ENCODE peak calls at places on chromosome 18, in nine cellular contexts. P is lung; B is IMR-90; Y is activated T-helper 9 cell treated with anti-CD3 and anti-CD28 coated beads, Interleukin-2, amount 50 U/mL, for 16 hours; U is activated naive CD4-positive, alpha-beta T cell treated with anti-CD3 and anti-CD28 coated beads, Interleukin-2, amount 50 U/mL, for 16 hours; E is NCI-H1105; X is HT1080; J is GM19239; G is RWPE2. K is an unnamed sample.

GRCh38 chr18:6785001-6785400 is 55.5 kb downstream of the ARHGAP28 start:
- DNase-seq in P (no peak), B (peak; percentile 33), Y (no peak), U (no peak), E (no peak), X (no peak), J (no peak), G (no peak), K (no peak)

GRCh38 chr18:44708451-44709083 is 27.9 kb downstream of the SETBP1 start:
- DNase-seq in P (no peak), B (peak; percentile 16), Y (no peak), U (no peak), E (no peak), X (no peak), J (no peak), G (no peak), K (no peak)

GRCh38 chr18:78228974-78229373 is 750.6 kb upstream of the SALL3 start:
- DNase-seq in P (no peak), B (no peak), Y (no peak), U (no peak), E (no peak), X (no peak), J (no peak), G (no peak), K (no peak)

GRCh38 chr18:68960355-68960754 is 162.5 kb downstream of the CCDC102B start:
- DNase-seq in P (no peak), B (no peak), Y (no peak), U (no peak), E (no peak), X (no peak), J (no peak), G (no peak), K (no peak)

GRCh38 chr18:3773303-3773702 is 323.3 kb downstream of the TGIF1 start:
- DNase-seq in P (no peak), B (peak; percentile 32), Y (no peak), U (no peak), E (no peak), X (no peak), J (no peak), G (no peak), K (peak; percentile 45)

GRCh38 chr18:62979172-62979571 is 263.8 kb downstream of the PHLPP1 start:
- DNase-seq in P (peak; percentile 61), B (peak; percentile 96), Y (no peak), U (no peak), E (peak; percentile 86), X (peak; percentile 55), J (no peak), G (no peak), K (peak; percentile 62)

GRCh38 chr18:45621068-45621511 is 5.8 kb downstream of the SLC14A2 start:
- DNase-seq in P (no peak), B (peak; percentile 44), Y (no peak), U (peak; percentile 31), E (peak; percentile 46), X (peak; percentile 63), J (peak; percentile 47), G (no peak), K (peak; percentile 48)

GRCh38 chr18:58762781-58763171 is 91.5 kb downstream of the MALT1 start:
- DNase-seq in P (peak; percentile 23), B (no peak), Y (no peak), U (no peak), E (no peak), X (no peak), J (no peak), G (no peak), K (no peak)

GRCh38 chr18:3441290-3441689 is 8.7 kb upstream of the TGIF1 start:
- DNase-seq in P (no peak), B (no peak), Y (no peak), U (no peak), E (no peak), X (peak; percentile 59), J (no peak), G (no peak), K (peak; percentile 30)

GRCh38 chr18:13217466-13217961 is 1.0 kb upstream of the LDLRAD4 start:
- DNase-seq in P (no peak), B (peak; percentile 3), Y (peak; percentile 40), U (peak; percentile 61), E (no peak), X (no peak), J (peak; percentile 70), G (no peak), K (no peak)

GRCh38 chr18:45724591-45724990 is 610 bp downstream of the SLC14A1 start:
- DNase-seq in P (no peak), B (no peak), Y (no peak), U (no peak), E (no peak), X (no peak), J (no peak), G (no peak), K (no peak)

GRCh38 chr18:3869848-3870247 is 419.9 kb downstream of the TGIF1 start:
- DNase-seq in P (no peak), B (peak; percentile 76), Y (no peak), U (no peak), E (peak; percentile 6), X (peak; percentile 48), J (no peak), G (no peak), K (peak; percentile 53)

GRCh38 chr18:27073404-27073830 is 111.7 kb downstream of the CHST9 start:
- DNase-seq in P (no peak), B (no peak), Y (no peak), U (no peak), E (no peak), X (no peak), J (peak; percentile 3), G (no peak), K (no peak)

GRCh38 chr18:51039138-51040112 is 9.4 kb downstream of the SMAD4 start:
- DNase-seq in P (no peak), B (peak; percentile 46), Y (no peak), U (no peak), E (no peak), X (no peak), J (no peak), G (no peak), K (no peak)

GRCh38 chr18:57748770-57749603 is 54.1 kb downstream of the ATP8B1 start:
- DNase-seq in P (no peak), B (peak; percentile 69), Y (no peak), U (no peak), E (no peak), X (peak; percentile 62), J (peak; percentile 25), G (no peak), K (peak; percentile 74)